ENCODE peak calls at places on chromosomes 6 and 20, in six cellular contexts. S is prostate gland, M is IMR-90, A is right lobe of liver, J is A549, O is NB4. W is an unnamed sample.

GRCh38 chr6:31356216-31356945 is 598 bp downstream of the HLA-B start:
- DNase-seq in A (peak; percentile 58), S (no peak), O (peak; percentile 25), J (no peak), M (peak; percentile 18), W (no peak)

GRCh38 chr6:27669798-27670301 is 196.9 kb upstream of the ZNF184 start:
- DNase-seq in M (no peak), S (no peak), O (peak; percentile 36), J (peak; percentile 29), A (no peak), W (no peak)

GRCh38 chr20:14568225-14568624 is 230.8 kb upstream of the FLRT3 start:
- DNase-seq in J (no peak), O (no peak), S (no peak), A (no peak), M (no peak), W (no peak)

GRCh38 chr6:14743465-14744211 is 502.2 kb upstream of the JARID2 start:
- DNase-seq in S (no peak), J (peak; percentile 94), A (peak; percentile 35), M (peak; percentile 100), O (peak; percentile 95), W (peak; percentile 86)

GRCh38 chr20:48638546-48638945 is 189.3 kb downstream of the PREX1 start:
- DNase-seq in A (no peak), S (no peak), O (peak; percentile 51), M (peak; percentile 51), J (peak; percentile 18), W (peak; percentile 95)

GRCh38 chr6:53795702-53796450 is 1.1 kb downstream of the LRRC1 start:
- DNase-seq in S (peak; percentile 36), M (peak; percentile 28), O (no peak), A (peak; percentile 27), J (no peak), W (no peak)

GRCh38 chr6:63740709-63741108 is 105.1 kb downstream of the PHF3 start:
- DNase-seq in O (no peak), A (no peak), M (peak; percentile 78), J (no peak), S (no peak), W (peak; percentile 1)

GRCh38 chr6:110255356-110255755 is 75.1 kb downstream of the CDC40 start:
- DNase-seq in J (peak; percentile 7), M (peak; percentile 37), O (peak; percentile 46), S (no peak), A (peak; percentile 15), W (no peak)

GRCh38 chr6:37170273-37171140 is 555 bp downstream of the PIM1 start:
- DNase-seq in O (peak; percentile 71), M (peak; percentile 28), S (peak; percentile 31), J (no peak), A (peak; percentile 42), W (peak; percentile 23)

GRCh38 chr6:32627831-32628230 is 9.4 kb upstream of the HLA-DQA1 start:
- DNase-seq in A (peak; percentile 23), J (no peak), S (no peak), M (peak; percentile 43), O (no peak), W (no peak)

GRCh38 chr6:32625137-32625536 is 12.1 kb upstream of the HLA-DQA1 start:
- DNase-seq in O (no peak), S (no peak), M (no peak), J (no peak), A (no peak), W (no peak)

GRCh38 chr6:32623693-32624092 is 13.5 kb upstream of the HLA-DQA1 start:
- DNase-seq in S (no peak), M (no peak), O (peak; percentile 69), J (no peak), A (no peak), W (no peak)

GRCh38 chr6:32624565-32624964 is 12.6 kb upstream of the HLA-DQA1 start:
- DNase-seq in A (no peak), J (no peak), O (no peak), S (no peak), M (no peak), W (no peak)

GRCh38 chr6:32627249-32627648 is 10.0 kb upstream of the HLA-DQA1 start:
- DNase-seq in S (no peak), O (no peak), M (no peak), A (no peak), J (no peak), W (no peak)
- TF ChIP-seq POLR2A in S (no peak), O (no peak), M (no peak), A (no peak), J (no peak), W (no peak)

GRCh38 chr6:13328076-13328874 is at the start of gene TBC1D7:
- DNase-seq in S (peak; percentile 89), M (peak; percentile 88), O (peak; percentile 96), J (peak; percentile 91), A (peak; percentile 94), W (peak; percentile 92)
- TF ChIP-seq POLR2A in S (peak; percentile 88), M (peak; percentile 73), O (peak; percentile 89), J (peak; percentile 78), A (peak; percentile 96), W (peak; percentile 78)

GRCh38 chr6:144955392-144955791 is 670.3 kb downstream of the UTRN start:
- DNase-seq in S (no peak), O (no peak), A (no peak), J (no peak), M (no peak), W (no peak)

GRCh38 chr6:144951730-144952437 is 666.7 kb downstream of the UTRN start:
- DNase-seq in M (no peak), S (no peak), O (no peak), J (no peak), A (no peak), W (no peak)

GRCh38 chr6:144954241-144954556 is 669.1 kb downstream of the UTRN start:
- DNase-seq in A (no peak), S (no peak), M (no peak), J (no peak), O (no peak), W (no peak)

GRCh38 chr6:144953552-144954240 is 668.6 kb downstream of the UTRN start:
- DNase-seq in O (no peak), A (no peak), M (peak; percentile 62), J (peak; percentile 53), S (no peak), W (peak; percentile 21)

GRCh38 chr6:144952456-144953240 is 667.5 kb downstream of the UTRN start:
- DNase-seq in J (no peak), M (no peak), O (no peak), S (no peak), A (no peak), W (no peak)
- TF ChIP-seq POLR2A in J (no peak), M (no peak), O (no peak), S (no peak), A (no peak), W (no peak)

GRCh38 chr20:59031326-59032022 is 661 bp downstream of the ATP5F1E start:
- DNase-seq in J (no peak), M (no peak), S (no peak), O (peak; percentile 25), A (no peak), W (no peak)

GRCh38 chr20:59032713-59033059 is 551 bp upstream of the ATP5F1E start:
- DNase-seq in O (no peak), A (no peak), M (peak; percentile 27), J (no peak), S (no peak), W (peak; percentile 37)

GRCh38 chr20:59030911-59031310 is 1.2 kb downstream of the ATP5F1E start:
- DNase-seq in M (no peak), J (no peak), O (peak; percentile 29), S (no peak), A (no peak), W (no peak)

GRCh38 chr20:59033093-59033492 is 958 bp upstream of the ATP5F1E start:
- DNase-seq in M (no peak), S (no peak), J (no peak), O (no peak), A (no peak), W (no peak)

DNA sequence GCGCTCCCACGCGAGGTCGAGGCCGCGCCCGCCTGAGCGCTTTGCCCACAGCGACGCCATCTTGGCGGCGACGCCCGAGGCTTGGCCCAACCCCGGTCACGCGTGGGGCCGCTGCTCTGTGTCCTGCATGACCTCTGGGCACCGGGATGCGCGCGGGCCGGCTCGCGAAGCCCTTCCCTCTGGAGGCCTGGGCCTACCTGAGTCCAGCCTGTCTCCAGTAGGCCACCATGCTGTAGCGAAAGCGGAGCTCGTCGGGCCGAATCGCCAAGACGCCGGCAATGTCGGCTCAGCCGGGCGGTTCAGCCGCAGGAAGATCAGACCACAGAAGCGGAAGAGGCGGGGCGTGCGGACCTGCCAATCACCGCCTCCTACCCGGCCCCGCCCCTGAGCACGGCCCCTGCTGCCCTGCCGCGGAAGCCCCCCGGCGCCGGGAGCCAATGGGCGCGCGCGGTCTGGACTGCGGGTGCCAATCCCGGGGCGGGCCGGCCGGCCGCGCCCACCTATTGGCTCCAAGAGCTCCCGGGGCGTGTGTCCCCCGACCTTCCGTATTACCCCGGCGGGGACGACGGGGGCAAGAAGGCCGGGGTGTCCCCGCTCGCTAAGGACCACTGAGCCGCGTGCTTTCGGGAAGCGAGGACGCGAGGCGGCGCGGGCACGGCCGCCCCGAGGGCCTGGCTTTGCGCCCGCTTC is at the start of gene ATP5F1E:
- DNase-seq in J (peak; percentile 94), M (peak; percentile 89), S (peak; percentile 95), A (peak; percentile 97), O (peak; percentile 98), W (peak; percentile 87)
- TF ChIP-seq POLR2A in J (peak; percentile 90), M (peak; percentile 79), S (peak; percentile 71), A (peak; percentile 91), O (peak; percentile 86), W (peak; percentile 86)

DNA sequence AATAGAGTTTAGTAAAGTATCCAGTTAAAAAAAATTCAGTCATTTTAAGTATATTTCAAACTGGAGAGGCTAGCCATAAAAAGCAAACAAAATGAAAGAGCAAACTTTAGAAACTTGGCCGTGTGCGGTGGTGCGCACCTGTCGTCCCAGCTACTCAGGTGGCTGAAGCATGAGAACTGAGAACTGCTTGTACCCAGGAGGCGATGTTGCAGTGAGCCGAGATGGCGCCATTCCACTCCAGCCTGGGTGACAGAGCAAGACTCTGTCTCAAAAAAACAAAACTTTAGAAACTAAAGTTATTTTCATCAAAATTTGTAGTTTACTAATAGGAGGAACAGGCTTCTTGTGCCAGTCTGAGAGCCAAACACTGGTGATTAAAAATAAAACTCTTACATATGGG is 100.2 kb upstream of the POPDC3 start:
- DNase-seq in A (no peak), J (no peak), M (no peak), S (no peak), O (no peak), W (no peak)
- TF ChIP-seq POLR2A in A (no peak), J (no peak), M (no peak), S (no peak), O (no peak), W (no peak)

GRCh38 chr20:44720617-44720993 is 5.4 kb downstream of the CCN5 start:
- DNase-seq in S (peak; percentile 24), J (peak; percentile 97), A (no peak), O (no peak), M (peak; percentile 25), W (peak; percentile 89)
- TF ChIP-seq POLR2A in S (no peak), J (no peak), A (no peak), O (no peak), M (no peak), W (no peak)

GRCh38 chr6:16857969-16858592 is 96.8 kb upstream of the ATXN1 start:
- DNase-seq in A (no peak), O (no peak), J (no peak), M (no peak), S (no peak), W (no peak)
- TF ChIP-seq POLR2A in A (no peak), O (no peak), J (no peak), M (no peak), S (no peak), W (no peak)

GRCh38 chr20:62066983-62067433 is 1.3 kb upstream of the TAF4 start:
- DNase-seq in O (no peak), A (no peak), J (no peak), M (no peak), S (no peak), W (no peak)
- TF ChIP-seq POLR2A in O (no peak), A (peak; percentile 46), J (no peak), M (no peak), S (no peak), W (no peak)

W was measured in H54.